ENCODE peak calls at places on chromosomes 13 and 19, in four cellular contexts. L, X, Q and S are unnamed samples.

GRCh38 chr13:73107459-73107858 is 48.7 kb downstream of the KLF5 start:
- DNase-seq in L (no peak), X (no peak), Q (no peak), S (no peak)

GRCh38 chr13:36766295-36766694 is 52.7 kb upstream of the RFXAP start:
- DNase-seq in L (no peak), X (no peak), Q (no peak), S (no peak)

GRCh38 chr19:13127051-13127450 is 9.0 kb downstream of the NACC1 start:
- DNase-seq in L (no peak), X (no peak), Q (no peak), S (no peak)

GRCh38 chr13:109836629-109837607 is 50.5 kb upstream of the IRS2 start:
- DNase-seq in L (no peak), X (no peak), Q (no peak), S (no peak)

GRCh38 chr13:79723462-79724116 is 242.6 kb downstream of the NDFIP2 start:
- DNase-seq in L (no peak), X (no peak), Q (no peak), S (no peak)

GRCh38 chr13:114043421-114044053 is 69.7 kb upstream of the C13orf46 start:
- DNase-seq in L (peak; percentile 99), X (no peak), Q (no peak), S (peak; percentile 62)

GRCh38 chr19:3275068-3275582 is 50.7 kb downstream of the CELF5 start:
- DNase-seq in L (peak; percentile 27), X (no peak), Q (peak; percentile 62), S (no peak)

GRCh38 chr19:29680447-29680846 is 15.2 kb downstream of the PLEKHF1 start:
- DNase-seq in L (peak; percentile 85), X (no peak), Q (no peak), S (no peak)

GRCh38 chr19:3775374-3775711 is 3.3 kb upstream of the RAX2 start:
- DNase-seq in L (no peak), X (no peak), Q (no peak), S (no peak)

GRCh38 chr19:28966737-28967401 is 246.1 kb downstream of the UQCRFS1 start:
- DNase-seq in L (no peak), X (no peak), Q (no peak), S (no peak)

GRCh38 chr13:24104723-24105122 is 55.8 kb upstream of the SPATA13 start:
- DNase-seq in L (no peak), X (no peak), Q (no peak), S (no peak)

GRCh38 chr13:45048890-45049407 is 59.6 kb downstream of the GPALPP1 start:
- DNase-seq in L (no peak), X (no peak), Q (no peak), S (no peak)

GRCh38 chr19:39908803-39909202 is 25.6 kb downstream of the FCGBP start:
- DNase-seq in L (no peak), X (no peak), Q (no peak), S (no peak)

GRCh38 chr19:3670796-3671679 is 29.2 kb downstream of the PIP5K1C start:
- DNase-seq in L (no peak), X (peak; percentile 28), Q (peak; percentile 88), S (peak; percentile 93)

GRCh38 chr13:22736768-22737092 is 444.0 kb upstream of the SGCG start:
- DNase-seq in L (no peak), X (no peak), Q (no peak), S (no peak)

GRCh38 chr13:78121459-78122348 is 203.1 kb upstream of the EDNRB start:
- DNase-seq in L (peak; percentile 73), X (peak; percentile 38), Q (peak; percentile 43), S (no peak)

GRCh38 chr13:108249150-108249549 is 20.4 kb upstream of the TNFSF13B start:
- DNase-seq in L (no peak), X (no peak), Q (no peak), S (no peak)

GRCh38 chr19:16429066-16429758 is 42.6 kb downstream of the EPS15L1 start:
- DNase-seq in L (no peak), X (peak; percentile 95), Q (no peak), S (peak; percentile 28)

GRCh38 chr19:38543807-38544568 is 73.8 kb downstream of the MAP4K1 start:
- DNase-seq in L (peak; percentile 74), X (peak; percentile 30), Q (peak; percentile 100), S (peak; percentile 26)

GRCh38 chr19:29645911-29646310 is 19.4 kb upstream of the PLEKHF1 start:
- DNase-seq in L (peak; percentile 49), X (peak; percentile 36), Q (peak; percentile 52), S (peak; percentile 35)

GRCh38 chr19:53102701-53103140 is 501 bp downstream of the ZNF160 start:
- DNase-seq in L (peak; percentile 56), X (peak; percentile 38), Q (peak; percentile 30), S (peak; percentile 88)

GRCh38 chr19:39247701-39248664 is 673 bp downstream of the IFNL4 start:
- DNase-seq in L (no peak), X (no peak), Q (no peak), S (no peak)

GRCh38 chr13:28955264-28955966 is 135.3 kb downstream of the MTUS2 start:
- DNase-seq in L (no peak), X (no peak), Q (no peak), S (no peak)

GRCh38 chr19:14361824-14362223 is 19.4 kb upstream of the ADGRE5 start:
- DNase-seq in L (peak; percentile 85), X (no peak), Q (peak; percentile 71), S (no peak)

GRCh38 chr19:4151623-4152022 is 1.8 kb upstream of the CREB3L3 start:
- DNase-seq in L (no peak), X (no peak), Q (no peak), S (no peak)

GRCh38 chr13:45936621-45937020 is 85.1 kb upstream of the SIAH3 start:
- DNase-seq in L (no peak), X (no peak), Q (no peak), S (no peak)

GRCh38 chr19:33302974-33303790 is 848 bp upstream of the CEBPA start:
- DNase-seq in L (peak; percentile 68), X (peak; percentile 70), Q (no peak), S (peak; percentile 91)

GRCh38 chr13:23876265-23876664 is 12.9 kb downstream of the MIPEP start:
- DNase-seq in L (peak; percentile 35), X (no peak), Q (no peak), S (no peak)

GRCh38 chr19:16342002-16342715 is 17.5 kb downstream of the KLF2 start:
- DNase-seq in L (peak; percentile 57), X (peak; percentile 56), Q (no peak), S (peak; percentile 63)

GRCh38 chr13:21671793-21672680 is 1.2 kb downstream of the FGF9 start:
- DNase-seq in L (no peak), X (no peak), Q (no peak), S (no peak)

GRCh38 chr13:102227696-102228095 is 174.2 kb downstream of the FGF14 start:
- DNase-seq in L (no peak), X (no peak), Q (no peak), S (no peak)

GRCh38 chr13:46756977-46757376 is 40.0 kb downstream of the ESD start:
- DNase-seq in L (no peak), X (no peak), Q (no peak), S (no peak)

GRCh38 chr13:114097893-114098688 is 34.3 kb downstream of the RASA3 start:
- DNase-seq in L (no peak), X (no peak), Q (no peak), S (no peak)

GRCh38 chr19:35743640-35744306 is 1.4 kb downstream of the U2AF1L4 start:
- DNase-seq in L (no peak), X (no peak), Q (no peak), S (no peak)

GRCh38 chr19:35746087-35746462 is 624 bp downstream of the PSENEN start:
- DNase-seq in L (no peak), X (no peak), Q (no peak), S (no peak)

GRCh38 chr19:35745328-35746086 is at the start of the genes PSENEN and U2AF1L4:
- DNase-seq in L (peak; percentile 96), X (peak; percentile 98), Q (peak; percentile 100), S (peak; percentile 98)

GRCh38 chr19:35744335-35744687 is 907 bp downstream of the U2AF1L4 start:
- DNase-seq in L (no peak), X (no peak), Q (no peak), S (no peak)

GRCh38 chr19:35744688-35745327 is 410 bp downstream of the U2AF1L4 start:
- DNase-seq in L (peak; percentile 91), X (peak; percentile 96), Q (peak; percentile 97), S (peak; percentile 96)
- TF ChIP-seq POLR2A in L (peak; percentile 42), X (no peak), Q (peak; percentile 86), S (no peak)

DNA sequence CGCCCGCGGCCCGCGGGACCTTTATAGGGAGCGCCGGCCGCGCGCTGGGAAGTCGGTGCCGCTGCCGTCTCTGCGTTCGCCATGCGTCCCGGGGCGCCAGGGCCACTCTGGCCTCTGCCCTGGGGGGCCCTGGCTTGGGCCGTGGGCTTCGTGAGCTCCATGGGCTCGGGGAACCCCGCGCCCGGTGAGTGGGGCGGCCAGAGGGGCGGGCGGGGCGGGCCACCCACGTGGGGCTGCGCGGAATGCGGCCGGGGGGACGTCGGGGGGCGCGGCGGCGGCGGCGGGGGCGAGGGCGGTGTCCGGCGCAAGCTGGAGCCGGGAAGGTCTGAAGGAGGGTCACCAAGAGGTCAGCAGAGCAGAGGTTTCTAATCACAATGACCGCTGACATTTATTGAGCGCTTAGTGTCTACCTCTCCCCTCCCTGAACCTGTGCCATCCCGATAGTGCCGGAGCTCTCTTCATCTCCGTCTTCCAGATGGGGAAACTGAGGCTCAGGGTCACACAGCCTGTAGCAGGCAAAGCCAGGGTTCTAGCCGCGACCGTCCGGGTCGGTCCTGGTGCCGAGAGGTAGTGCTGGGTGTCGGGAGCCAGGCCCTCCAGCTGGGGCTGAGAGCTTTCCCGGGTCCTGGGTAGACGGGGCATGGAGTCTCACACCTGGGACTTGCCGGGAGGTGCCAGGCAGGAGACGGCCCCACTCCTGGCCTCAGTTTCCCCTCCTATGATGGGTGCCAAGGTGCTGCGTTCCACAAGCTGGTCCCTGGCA is at the start of gene FSTL3:
- DNase-seq in L (no peak), X (no peak), Q (no peak), S (no peak)
- TF ChIP-seq POLR2A in L (no peak), X (peak; percentile 3), Q (no peak), S (no peak)

DNA sequence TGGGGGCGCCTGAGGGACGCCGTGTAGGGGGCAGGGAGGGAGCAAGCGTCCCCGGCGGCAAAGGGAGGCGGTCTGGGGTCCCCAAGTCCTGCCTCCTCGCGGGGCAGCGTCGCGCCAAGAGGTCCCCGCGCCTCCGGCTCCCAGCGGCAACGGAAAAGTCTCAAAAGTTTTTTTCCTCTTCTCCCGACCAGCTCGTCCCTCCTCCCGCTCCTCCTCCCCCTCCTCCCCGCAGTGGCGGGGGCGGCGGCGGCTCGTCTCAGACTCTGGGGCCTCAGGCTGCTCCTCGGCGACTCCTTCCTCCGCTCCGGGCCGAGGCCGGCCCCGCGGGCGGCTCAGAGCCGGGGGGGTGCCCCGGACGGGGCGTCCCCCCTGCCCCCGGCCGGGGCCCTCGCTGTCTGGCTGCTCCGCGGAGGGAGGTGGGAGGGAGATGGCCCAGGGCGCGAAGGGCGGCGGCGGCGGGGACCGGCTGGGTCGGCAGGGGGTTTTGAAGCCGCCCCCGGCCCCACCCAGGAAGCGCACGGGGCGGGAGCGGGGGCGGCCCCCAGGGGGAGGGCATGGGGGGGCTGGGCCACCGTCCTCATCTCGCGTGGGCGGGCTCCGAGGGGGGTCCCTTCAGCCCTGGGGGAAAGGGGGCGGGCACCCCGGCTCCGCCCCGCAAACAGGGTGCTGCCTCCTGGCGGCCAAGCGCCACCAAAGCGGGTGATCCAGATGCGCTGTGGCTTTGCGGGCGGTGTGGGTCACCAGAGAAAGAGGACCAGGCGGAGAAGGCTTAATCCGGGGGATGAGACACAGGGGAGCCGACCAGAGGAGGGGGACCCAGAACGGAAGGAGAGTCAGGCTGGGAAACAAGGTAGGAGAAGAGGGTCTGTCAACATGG is at the start of gene TGFB1:
- DNase-seq in L (peak; percentile 88), X (peak; percentile 70), Q (peak; percentile 94), S (peak; percentile 82)
- TF ChIP-seq POLR2A in L (peak; percentile 30), X (peak; percentile 21), Q (peak; percentile 58), S (no peak)

GRCh38 chr19:43798546-43799409 is 3.5 kb downstream of the LYPD5 start:
- DNase-seq in L (peak; percentile 6), X (peak; percentile 52), Q (peak; percentile 71), S (peak; percentile 53)
- TF ChIP-seq POLR2A in L (no peak), X (no peak), Q (no peak), S (no peak)